ENCODE peak calls at places on chromosomes 12 and 14, in six cellular contexts. One of them, this sample, is unnamed. For H3K4me1, the result is how much of the 10 kb centered on the place peaks cover.

GRCh38 chr12:113234483-113234882 is 13.2 kb downstream of the TPCN1 start:
- DNase-seq in A549: no peak
- DNase-seq in right cardiac atrium: no peak
- DNase-seq in IMR-90: no peak
- DNase-seq in CD4-positive, alpha-beta memory T cell: no peak
- DNase-seq in pancreas: no peak
- DNase-seq in this sample: no peak

GRCh38 chr14:89658977-89659670 is 242.1 kb upstream of the FOXN3 start:
- DNase-seq in A549: no peak
- DNase-seq in right cardiac atrium: no peak
- DNase-seq in IMR-90: no peak
- DNase-seq in CD4-positive, alpha-beta memory T cell: no peak
- DNase-seq in pancreas: no peak
- DNase-seq in this sample: no peak

GRCh38 chr12:45727994-45728624 is 1.4 kb upstream of the ARID2 start:
- DNase-seq in A549: no peak
- DNase-seq in right cardiac atrium: no peak
- DNase-seq in IMR-90: peak
- DNase-seq in CD4-positive, alpha-beta memory T cell: no peak
- DNase-seq in pancreas: no peak
- DNase-seq in this sample: no peak

GRCh38 chr12:53722450-53723041 is 4.7 kb downstream of the CALCOCO1 start:
- DNase-seq in A549: no peak
- DNase-seq in right cardiac atrium: no peak
- DNase-seq in IMR-90: peak
- DNase-seq in CD4-positive, alpha-beta memory T cell: no peak
- DNase-seq in pancreas: no peak
- DNase-seq in this sample: no peak

GRCh38 chr12:62632521-62632920 is 165.9 kb downstream of the MON2 start:
- DNase-seq in A549: no peak
- DNase-seq in right cardiac atrium: peak
- DNase-seq in IMR-90: no peak
- DNase-seq in CD4-positive, alpha-beta memory T cell: no peak
- DNase-seq in pancreas: peak
- DNase-seq in this sample: no peak

GRCh38 chr14:100822007-100822406 is 3.9 kb upstream of the MEG3 start:
- DNase-seq in A549: no peak
- DNase-seq in right cardiac atrium: no peak
- DNase-seq in IMR-90: no peak
- DNase-seq in CD4-positive, alpha-beta memory T cell: no peak
- DNase-seq in pancreas: no peak
- DNase-seq in this sample: no peak

GRCh38 chr12:120282229-120282628 is 9.5 kb downstream of the RNU4-2 start:
- DNase-seq in A549: no peak
- DNase-seq in right cardiac atrium: no peak
- DNase-seq in IMR-90: no peak
- DNase-seq in CD4-positive, alpha-beta memory T cell: no peak
- DNase-seq in pancreas: no peak
- DNase-seq in this sample: no peak

GRCh38 chr12:131872154-131873046 is 22.0 kb upstream of the ULK1 start:
- DNase-seq in A549: peak
- DNase-seq in right cardiac atrium: no peak
- DNase-seq in IMR-90: peak
- DNase-seq in CD4-positive, alpha-beta memory T cell: no peak
- DNase-seq in pancreas: no peak
- DNase-seq in this sample: no peak

GRCh38 chr14:102795060-102795925 is 18.0 kb downstream of the TRAF3 start:
- DNase-seq in A549: peak
- DNase-seq in right cardiac atrium: peak
- DNase-seq in IMR-90: peak
- DNase-seq in CD4-positive, alpha-beta memory T cell: peak
- DNase-seq in pancreas: peak
- DNase-seq in this sample: peak

GRCh38 chr14:28488658-28489057 is 277.9 kb upstream of the FOXG1 start:
- DNase-seq in A549: no peak
- DNase-seq in right cardiac atrium: no peak
- DNase-seq in IMR-90: no peak
- DNase-seq in CD4-positive, alpha-beta memory T cell: no peak
- DNase-seq in pancreas: no peak
- DNase-seq in this sample: no peak

GRCh38 chr14:72741836-72742681 is 151.8 kb downstream of the DPF3 start:
- DNase-seq in A549: no peak
- DNase-seq in right cardiac atrium: no peak
- DNase-seq in IMR-90: no peak
- DNase-seq in CD4-positive, alpha-beta memory T cell: no peak
- DNase-seq in pancreas: no peak
- DNase-seq in this sample: no peak

GRCh38 chr12:102427542-102427923 is 52.8 kb downstream of the IGF1 start:
- DNase-seq in A549: no peak
- DNase-seq in right cardiac atrium: peak
- DNase-seq in IMR-90: no peak
- DNase-seq in CD4-positive, alpha-beta memory T cell: no peak
- DNase-seq in pancreas: no peak
- DNase-seq in this sample: no peak

GRCh38 chr12:27999970-28000369 is 27.4 kb upstream of the PTHLH start:
- DNase-seq in A549: no peak
- DNase-seq in right cardiac atrium: no peak
- DNase-seq in IMR-90: peak
- DNase-seq in CD4-positive, alpha-beta memory T cell: no peak
- DNase-seq in pancreas: no peak
- DNase-seq in this sample: no peak

GRCh38 chr14:32078030-32078793 is 1.1 kb downstream of the ARHGAP5 start:
- DNase-seq in A549: peak
- DNase-seq in right cardiac atrium: peak
- DNase-seq in IMR-90: peak
- DNase-seq in CD4-positive, alpha-beta memory T cell: peak
- DNase-seq in pancreas: peak
- DNase-seq in this sample: peak

GRCh38 chr12:129750426-129750825 is 153.4 kb downstream of the TMEM132D start:
- DNase-seq in A549: no peak
- DNase-seq in right cardiac atrium: no peak
- DNase-seq in IMR-90: no peak
- DNase-seq in CD4-positive, alpha-beta memory T cell: no peak
- DNase-seq in pancreas: no peak
- DNase-seq in this sample: no peak

GRCh38 chr12:401235-402126 is at the start of gene CCDC77:
- DNase-seq in A549: peak
- DNase-seq in right cardiac atrium: peak
- DNase-seq in IMR-90: peak
- DNase-seq in CD4-positive, alpha-beta memory T cell: peak
- DNase-seq in pancreas: peak
- DNase-seq in this sample: peak

GRCh38 chr12:28114488-28114887 is 75.8 kb upstream of the CCDC91 start:
- DNase-seq in A549: peak
- DNase-seq in right cardiac atrium: no peak
- DNase-seq in IMR-90: peak
- DNase-seq in CD4-positive, alpha-beta memory T cell: no peak
- DNase-seq in pancreas: no peak
- DNase-seq in this sample: no peak

GRCh38 chr12:124321040-124321481 is 26.2 kb downstream of the RFLNA start:
- DNase-seq in A549: peak
- DNase-seq in right cardiac atrium: peak
- DNase-seq in IMR-90: peak
- DNase-seq in CD4-positive, alpha-beta memory T cell: no peak
- DNase-seq in pancreas: peak
- DNase-seq in this sample: peak

GRCh38 chr12:52318241-52318990 is 2.8 kb downstream of the KRT83 start:
- DNase-seq in A549: no peak
- DNase-seq in right cardiac atrium: no peak
- DNase-seq in IMR-90: no peak
- DNase-seq in CD4-positive, alpha-beta memory T cell: no peak
- DNase-seq in pancreas: no peak
- DNase-seq in this sample: no peak

GRCh38 chr12:49529409-49529808 is 9.4 kb upstream of the KCNH3 start:
- DNase-seq in A549: no peak
- DNase-seq in right cardiac atrium: no peak
- DNase-seq in IMR-90: no peak
- DNase-seq in CD4-positive, alpha-beta memory T cell: no peak
- DNase-seq in pancreas: no peak
- DNase-seq in this sample: no peak

GRCh38 chr12:56469007-56469930 is 891 bp downstream of the SPRYD4 start:
- DNase-seq in A549: no peak
- DNase-seq in right cardiac atrium: peak
- DNase-seq in IMR-90: no peak
- DNase-seq in CD4-positive, alpha-beta memory T cell: no peak
- DNase-seq in pancreas: peak
- DNase-seq in this sample: no peak

GRCh38 chr14:20454359-20454644 is 310 bp downstream of the OSGEP start:
- DNase-seq in A549: peak
- DNase-seq in right cardiac atrium: no peak
- DNase-seq in IMR-90: peak
- DNase-seq in CD4-positive, alpha-beta memory T cell: peak
- DNase-seq in pancreas: no peak
- DNase-seq in this sample: peak

GRCh38 chr12:120363274-120363855 is 5.6 kb downstream of the MSI1 start:
- DNase-seq in A549: no peak
- DNase-seq in right cardiac atrium: no peak
- DNase-seq in IMR-90: no peak
- DNase-seq in CD4-positive, alpha-beta memory T cell: no peak
- DNase-seq in pancreas: no peak
- DNase-seq in this sample: no peak

GRCh38 chr14:60350366-60350720 is 101.3 kb downstream of the PPM1A start:
- DNase-seq in A549: no peak
- DNase-seq in right cardiac atrium: no peak
- DNase-seq in IMR-90: no peak
- DNase-seq in CD4-positive, alpha-beta memory T cell: no peak
- DNase-seq in pancreas: no peak
- DNase-seq in this sample: no peak

GRCh38 chr14:54798465-54799124 is 104.0 kb downstream of the GCH1 start:
- DNase-seq in A549: no peak
- DNase-seq in right cardiac atrium: no peak
- DNase-seq in IMR-90: no peak
- DNase-seq in CD4-positive, alpha-beta memory T cell: no peak
- DNase-seq in pancreas: no peak
- DNase-seq in this sample: no peak

GRCh38 chr14:100975668-100976067 is 72.1 kb upstream of the RTL1 start:
- DNase-seq in A549: no peak
- DNase-seq in right cardiac atrium: no peak
- DNase-seq in IMR-90: peak
- DNase-seq in CD4-positive, alpha-beta memory T cell: no peak
- DNase-seq in pancreas: no peak
- DNase-seq in this sample: no peak

DNA sequence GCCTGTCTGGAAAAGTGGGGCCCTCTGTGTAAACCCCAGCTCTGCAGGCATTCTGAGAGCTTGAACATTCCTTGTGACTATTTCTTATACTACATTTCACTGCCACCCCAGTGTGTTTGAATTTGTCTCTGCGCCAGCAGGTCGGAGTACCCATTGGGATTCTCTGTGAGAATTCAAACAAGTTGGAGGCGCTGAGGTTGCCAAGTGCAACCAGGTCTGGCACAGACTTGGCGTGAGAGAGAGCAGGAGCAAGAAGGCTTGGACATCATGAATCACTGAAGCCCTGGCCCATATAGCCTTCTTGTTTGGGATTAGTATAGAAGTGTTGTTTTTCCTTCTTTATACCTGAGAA is 33.0 kb upstream of the ATP2A2 start:
- DNase-seq in A549: no peak
- DNase-seq in right cardiac atrium: no peak
- DNase-seq in IMR-90: no peak
- DNase-seq in CD4-positive, alpha-beta memory T cell: no peak
- DNase-seq in pancreas: peak
- DNase-seq in this sample: no peak
- H3K4me1 ChIP-seq in A549: half or more
- H3K4me1 ChIP-seq in right cardiac atrium: under half
- H3K4me1 ChIP-seq in IMR-90: under half
- H3K4me1 ChIP-seq in CD4-positive, alpha-beta memory T cell: under half
- H3K4me1 ChIP-seq in pancreas: under half
- H3K4me1 ChIP-seq in this sample: under half

DNA sequence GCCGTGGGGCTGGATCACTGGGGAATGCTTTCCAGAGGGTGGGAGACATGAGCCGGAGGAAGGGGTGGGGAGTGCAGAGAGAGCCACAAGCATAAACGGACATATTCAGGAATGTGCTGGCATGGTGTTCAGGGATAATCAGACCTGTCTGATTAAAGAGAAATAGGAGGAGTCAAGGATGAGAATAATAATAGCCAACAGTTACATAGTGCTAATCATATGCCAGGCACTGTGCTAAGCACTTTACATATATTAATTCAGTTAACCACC is 43.7 kb downstream of the LTBP2 start:
- DNase-seq in A549: no peak
- DNase-seq in right cardiac atrium: no peak
- DNase-seq in IMR-90: no peak
- DNase-seq in CD4-positive, alpha-beta memory T cell: no peak
- DNase-seq in pancreas: no peak
- DNase-seq in this sample: no peak
- H3K27ac ChIP-seq in A549: peak
- H3K27ac ChIP-seq in right cardiac atrium: no peak
- H3K27ac ChIP-seq in IMR-90: no peak
- H3K27ac ChIP-seq in CD4-positive, alpha-beta memory T cell: no peak
- H3K27ac ChIP-seq in pancreas: no peak
- H3K27ac ChIP-seq in this sample: no peak

GRCh38 chr12:65828711-65829339 is 4.5 kb downstream of the HMGA2 start:
- DNase-seq in A549: no peak
- DNase-seq in right cardiac atrium: no peak
- DNase-seq in IMR-90: no peak
- DNase-seq in CD4-positive, alpha-beta memory T cell: no peak
- DNase-seq in pancreas: no peak
- DNase-seq in this sample: no peak
- H3K4me3 ChIP-seq in A549: no peak
- H3K4me3 ChIP-seq in right cardiac atrium: no peak
- H3K4me3 ChIP-seq in IMR-90: peak
- H3K4me3 ChIP-seq in CD4-positive, alpha-beta memory T cell: no peak
- H3K4me3 ChIP-seq in pancreas: no peak
- H3K4me3 ChIP-seq in this sample: no peak

GRCh38 chr12:64631197-64631596 is 20.9 kb downstream of the RASSF3 start:
- DNase-seq in A549: no peak
- DNase-seq in right cardiac atrium: no peak
- DNase-seq in IMR-90: no peak
- DNase-seq in CD4-positive, alpha-beta memory T cell: no peak
- DNase-seq in pancreas: no peak
- DNase-seq in this sample: no peak

GRCh38 chr12:64633186-64633939 is 23.1 kb downstream of the RASSF3 start:
- DNase-seq in A549: no peak
- DNase-seq in right cardiac atrium: no peak
- DNase-seq in IMR-90: no peak
- DNase-seq in CD4-positive, alpha-beta memory T cell: no peak
- DNase-seq in pancreas: no peak
- DNase-seq in this sample: no peak

GRCh38 chr12:64624035-64624434 is 13.7 kb downstream of the RASSF3 start:
- DNase-seq in A549: no peak
- DNase-seq in right cardiac atrium: no peak
- DNase-seq in IMR-90: no peak
- DNase-seq in CD4-positive, alpha-beta memory T cell: no peak
- DNase-seq in pancreas: no peak
- DNase-seq in this sample: no peak

GRCh38 chr12:64625243-64626077 is 15.2 kb downstream of the RASSF3 start:
- DNase-seq in A549: peak
- DNase-seq in right cardiac atrium: peak
- DNase-seq in IMR-90: peak
- DNase-seq in CD4-positive, alpha-beta memory T cell: peak
- DNase-seq in pancreas: peak
- DNase-seq in this sample: peak

DNA sequence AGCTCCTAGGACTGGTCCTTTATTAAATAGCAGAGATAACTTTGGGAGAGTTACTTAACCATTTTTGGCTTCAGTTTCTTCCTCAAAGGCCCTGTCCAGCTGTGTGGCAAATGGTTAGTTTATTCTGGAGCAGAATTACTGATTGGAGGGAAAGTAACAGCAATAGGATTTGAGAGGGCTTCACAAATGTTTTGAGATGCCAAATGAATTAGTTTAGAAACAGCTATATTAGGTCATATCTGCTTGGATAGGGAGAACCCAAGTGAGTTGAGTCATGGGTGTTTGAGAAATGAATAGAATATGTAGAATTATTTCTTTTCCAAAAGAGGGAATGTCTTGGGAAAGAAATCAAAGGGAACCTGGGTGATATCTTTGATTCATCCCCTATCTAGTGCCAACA is 17.5 kb downstream of the RASSF3 start:
- DNase-seq in A549: peak
- DNase-seq in right cardiac atrium: no peak
- DNase-seq in IMR-90: peak
- DNase-seq in CD4-positive, alpha-beta memory T cell: no peak
- DNase-seq in pancreas: no peak
- DNase-seq in this sample: no peak
- H3K4me1 ChIP-seq in A549: under half
- H3K4me1 ChIP-seq in right cardiac atrium: under half
- H3K4me1 ChIP-seq in IMR-90: under half
- H3K4me1 ChIP-seq in CD4-positive, alpha-beta memory T cell: half or more
- H3K4me1 ChIP-seq in pancreas: under half
- H3K4me1 ChIP-seq in this sample: half or more

This sample was measured in CD8-positive, alpha-beta T cell.